ENCODE peak calls at places on chromosomes 7 and 10, in five cellular contexts. T, H, U, Y and A are unnamed samples.

GRCh38 chr7:129169171-129169643 is 19.2 kb upstream of the SMO start:
- DNase-seq in T (no peak), H (no peak), U (no peak), Y (no peak), A (no peak)

GRCh38 chr10:123129553-123130271 is 6.1 kb upstream of the HMX3 start:
- DNase-seq in T (no peak), H (no peak), U (no peak), Y (no peak), A (no peak)

GRCh38 chr10:122143238-122143841 is 127.8 kb upstream of the BTBD16 start:
- DNase-seq in T (no peak), H (no peak), U (peak; percentile 32), Y (no peak), A (no peak)

GRCh38 chr7:81887098-81887497 is 117.3 kb upstream of the HGF start:
- DNase-seq in T (no peak), H (peak; percentile 50), U (no peak), Y (no peak), A (no peak)

GRCh38 chr7:21128418-21128817 is 299.5 kb upstream of the SP4 start:
- DNase-seq in T (no peak), H (no peak), U (no peak), Y (no peak), A (no peak)

GRCh38 chr7:143954163-143954894 is at the start of gene OR2F1:
- DNase-seq in T (no peak), H (no peak), U (no peak), Y (no peak), A (peak; percentile 83)

GRCh38 chr7:151379193-151379520 is 30.7 kb downstream of the WDR86 start:
- DNase-seq in T (no peak), H (no peak), U (no peak), Y (no peak), A (no peak)

GRCh38 chr10:69567920-69568319 is 5.3 kb downstream of the NEUROG3 start:
- DNase-seq in T (no peak), H (peak; percentile 51), U (no peak), Y (no peak), A (peak; percentile 17)

GRCh38 chr10:77371848-77372247 is 265.8 kb downstream of the KCNMA1 start:
- DNase-seq in T (no peak), H (no peak), U (no peak), Y (no peak), A (no peak)

GRCh38 chr7:128915841-128916642 is 5.5 kb upstream of the KCP start:
- DNase-seq in T (no peak), H (no peak), U (no peak), Y (no peak), A (no peak)

GRCh38 chr7:1654111-1654510 is 16.0 kb upstream of the ELFN1 start:
- DNase-seq in T (no peak), H (no peak), U (no peak), Y (no peak), A (no peak)

GRCh38 chr10:113028393-113029054 is 78.5 kb downstream of the TCF7L2 start:
- DNase-seq in T (no peak), H (no peak), U (no peak), Y (no peak), A (no peak)

GRCh38 chr7:51138121-51139085 is 178.2 kb downstream of the COBL start:
- DNase-seq in T (no peak), H (no peak), U (no peak), Y (no peak), A (no peak)

GRCh38 chr10:63236113-63236935 is 103.2 kb downstream of the NRBF2 start:
- DNase-seq in T (peak; percentile 40), H (peak; percentile 96), U (no peak), Y (no peak), A (peak; percentile 93)

GRCh38 chr7:23277359-23277989 is 21.7 kb upstream of the MALSU1 start:
- DNase-seq in T (peak; percentile 70), H (peak; percentile 75), U (no peak), Y (peak; percentile 47), A (peak; percentile 56)

GRCh38 chr10:36172054-36172531 is 530.0 kb upstream of the FZD8 start:
- DNase-seq in T (no peak), H (peak; percentile 71), U (no peak), Y (no peak), A (peak; percentile 80)

GRCh38 chr10:102599565-102600327 is 44.5 kb upstream of the TRIM8 start:
- DNase-seq in T (no peak), H (no peak), U (no peak), Y (no peak), A (no peak)

GRCh38 chr10:46552526-46553237 is 3.8 kb downstream of the GPRIN2 start:
- DNase-seq in T (no peak), H (no peak), U (no peak), Y (peak; percentile 6), A (no peak)

GRCh38 chr10:76317078-76317477 is 885.7 kb downstream of the LRMDA start:
- DNase-seq in T (no peak), H (no peak), U (no peak), Y (no peak), A (no peak)

GRCh38 chr10:102200751-102201640 is 25.1 kb upstream of the ELOVL3 start:
- DNase-seq in T (no peak), H (no peak), U (no peak), Y (no peak), A (no peak)

GRCh38 chr7:43585521-43585920 is 2.6 kb downstream of the STK17A start:
- DNase-seq in T (no peak), H (peak; percentile 78), U (no peak), Y (no peak), A (peak; percentile 63)

GRCh38 chr10:106960812-106961211 is 203.7 kb downstream of the SORCS1 start:
- DNase-seq in T (no peak), H (no peak), U (no peak), Y (no peak), A (no peak)